ENCODE peak calls at places on chromosomes 5 and 9, in seven cellular contexts. B is HEK293T; Y is skeletal muscle cell; L is HuH-7; A is stimulated activated CD8-positive, alpha-beta memory T cell treated with anti-CD3 and anti-CD28 coated beads, Interleukin-2, amount 100 ng/mL, for 48 hours; O is effector CD4-positive, alpha-beta T cell; D is RWPE1. Z is an unnamed sample.

GRCh38 chr5:15526413-15526812 is 26.4 kb downstream of the FBXL7 start:
- DNase-seq in O (no peak), L (no peak), A (no peak), D (no peak), Y (no peak), B (no peak), Z (no peak)

GRCh38 chr5:10307206-10308148 is at the start of gene CMBL:
- DNase-seq in D (peak; percentile 77), B (peak; percentile 42), Y (no peak), L (peak; percentile 40), O (no peak), A (peak; percentile 11), Z (peak; percentile 63)

GRCh38 chr5:178630475-178630930 is 3.7 kb upstream of the CLK4 start:
- DNase-seq in D (peak; percentile 43), Y (peak; percentile 68), B (no peak), O (no peak), A (no peak), L (no peak), Z (no peak)

GRCh38 chr9:70802206-70802605 is 319.2 kb downstream of the TRPM3 start:
- DNase-seq in B (no peak), D (no peak), A (no peak), Y (peak; percentile 67), L (no peak), O (no peak), Z (no peak)

GRCh38 chr9:126702501-126703329 is 89.0 kb downstream of the LMX1B start:
- DNase-seq in L (peak; percentile 88), A (no peak), Y (no peak), B (peak; percentile 80), D (peak; percentile 56), O (no peak), Z (peak; percentile 57)

GRCh38 chr5:36417668-36418067 is 116.0 kb upstream of the RANBP3L start:
- DNase-seq in O (no peak), A (no peak), Y (no peak), D (no peak), B (no peak), L (no peak), Z (no peak)

GRCh38 chr9:9004844-9005243 is 1205.3 kb upstream of the DMAC1 start:
- DNase-seq in D (no peak), O (no peak), Y (no peak), B (no peak), A (no peak), L (no peak), Z (no peak)

GRCh38 chr9:3434594-3434993 is 91.2 kb downstream of the RFX3 start:
- DNase-seq in L (no peak), A (no peak), D (no peak), Y (peak; percentile 78), B (no peak), O (no peak), Z (no peak)

GRCh38 chr5:85069659-85070640 is 685.3 kb upstream of the EDIL3 start:
- DNase-seq in O (no peak), A (no peak), Y (no peak), D (no peak), B (no peak), L (no peak), Z (no peak)

GRCh38 chr9:37324261-37324683 is 98.2 kb upstream of the GRHPR start:
- DNase-seq in A (no peak), L (no peak), Y (no peak), O (no peak), B (peak; percentile 29), D (no peak), Z (no peak)

GRCh38 chr5:64384761-64385160 is 121.1 kb upstream of the RGS7BP start:
- DNase-seq in Y (no peak), L (peak; percentile 1), A (no peak), D (peak; percentile 29), O (no peak), B (peak; percentile 10), Z (no peak)

GRCh38 chr5:66553368-66553912 is 42.8 kb upstream of the MAST4 start:
- DNase-seq in O (no peak), Y (no peak), D (no peak), A (no peak), L (no peak), B (no peak), Z (no peak)

GRCh38 chr5:128279345-128279744 is 195.8 kb downstream of the SLC12A2 start:
- DNase-seq in L (no peak), B (no peak), A (no peak), Y (no peak), O (no peak), D (no peak), Z (no peak)

GRCh38 chr5:119055267-119055666 is 15.6 kb upstream of the DMXL1 start:
- DNase-seq in O (no peak), A (no peak), B (no peak), D (no peak), Y (no peak), L (no peak), Z (no peak)

GRCh38 chr5:81751836-81752643 is 1.1 kb upstream of the SSBP2 start:
- DNase-seq in O (no peak), D (no peak), A (no peak), Y (no peak), L (peak; percentile 24), B (no peak), Z (no peak)

GRCh38 chr5:83219077-83219476 is 141.7 kb downstream of the XRCC4 start:
- DNase-seq in A (no peak), D (no peak), B (no peak), L (no peak), O (no peak), Y (no peak), Z (no peak)

GRCh38 chr9:129853614-129854013 is 18.4 kb downstream of the USP20 start:
- DNase-seq in D (no peak), O (no peak), L (no peak), Y (no peak), B (no peak), A (no peak), Z (no peak)

GRCh38 chr5:162410365-162410764 is 342.8 kb downstream of the GABRG2 start:
- DNase-seq in L (no peak), D (no peak), O (no peak), B (no peak), Y (no peak), A (no peak), Z (no peak)

GRCh38 chr9:129712595-129713524 is 40.0 kb downstream of the PTGES start:
- DNase-seq in L (no peak), B (no peak), A (no peak), D (no peak), Y (peak; percentile 69), O (no peak), Z (no peak)

GRCh38 chr9:71680189-71680983 is 87.9 kb downstream of the CEMIP2 start:
- DNase-seq in A (no peak), L (no peak), B (no peak), O (no peak), Y (no peak), D (peak; percentile 53), Z (no peak)

GRCh38 chr9:29514336-29514735 is 1941.1 kb upstream of the C9orf72 start:
- DNase-seq in Y (no peak), O (no peak), D (no peak), B (peak; percentile 5), L (no peak), A (no peak), Z (no peak)

GRCh38 chr5:165029471-165029870 is 1524.1 kb downstream of the MAT2B start:
- DNase-seq in Y (no peak), A (no peak), O (no peak), L (peak; percentile 2), D (no peak), B (peak; percentile 32), Z (no peak)

GRCh38 chr5:78543916-78544315 is 104.7 kb downstream of the LHFPL2 start:
- DNase-seq in O (no peak), B (no peak), D (no peak), Y (no peak), L (no peak), A (no peak), Z (no peak)

GRCh38 chr9:137721479-137721878 is 102.7 kb downstream of the EHMT1 start:
- DNase-seq in Y (no peak), O (no peak), D (no peak), L (no peak), B (no peak), A (no peak), Z (no peak)

GRCh38 chr5:172973127-172973916 is 10.2 kb upstream of the ATP6V0E1 start:
- DNase-seq in L (no peak), Y (peak; percentile 65), B (no peak), O (no peak), D (no peak), A (no peak), Z (no peak)

GRCh38 chr9:135379540-135380267 is 99.9 kb upstream of the PPP1R26 start:
- DNase-seq in Y (no peak), A (no peak), O (no peak), L (no peak), B (no peak), D (no peak), Z (no peak)

GRCh38 chr9:37906312-37907239 is 2.6 kb upstream of the SLC25A51 start:
- DNase-seq in Y (no peak), B (no peak), A (no peak), D (no peak), L (no peak), O (no peak), Z (no peak)

GRCh38 chr5:147072591-147072990 is 162.2 kb upstream of the STK32A start:
- DNase-seq in A (no peak), B (no peak), O (no peak), L (no peak), Y (no peak), D (no peak), Z (no peak)

GRCh38 chr9:130866474-130866965 is 30.1 kb downstream of the QRFP start:
- DNase-seq in Y (peak; percentile 53), A (peak; percentile 27), L (peak; percentile 79), O (peak; percentile 26), B (peak; percentile 81), D (peak; percentile 90), Z (no peak)

GRCh38 chr5:139655727-139656271 is 7.7 kb downstream of the CXXC5 start:
- DNase-seq in B (no peak), Y (no peak), L (no peak), D (no peak), A (no peak), O (no peak), Z (no peak)

GRCh38 chr9:99266136-99267023 is 44.3 kb downstream of the SEC61B start:
- DNase-seq in L (peak; percentile 60), B (peak; percentile 76), D (peak; percentile 54), O (peak; percentile 39), A (peak; percentile 59), Y (peak; percentile 26), Z (no peak)

GRCh38 chr9:21549251-21549765 is 67.2 kb upstream of the IFNE start:
- DNase-seq in A (no peak), D (peak; percentile 57), B (peak; percentile 38), O (no peak), Y (peak; percentile 98), L (no peak), Z (no peak)

GRCh38 chr9:121840838-121841760 is 189.7 kb downstream of the DAB2IP start:
- DNase-seq in D (no peak), L (no peak), A (no peak), B (no peak), O (no peak), Y (no peak), Z (no peak)

GRCh38 chr9:21141427-21141882 is at the start of gene IFNW1:
- DNase-seq in Y (no peak), L (no peak), O (no peak), B (peak; percentile 25), A (no peak), D (no peak), Z (no peak)